ENCODE peak calls at places on chromosomes 5 and 9, in six cellular contexts. T, S, U, K, H and P are unnamed samples.
A peak's percentile ranks its signal among the peaks of the same experiment; 100 is the strongest.

GRCh38 chr5:67381240-67381875 is 184.8 kb upstream of the CD180 start:
- DNase-seq in H (no peak), S (no peak), T (no peak), K (no peak), U (no peak), P (no peak)

GRCh38 chr5:173114536-173114935 is 29.8 kb upstream of the BNIP1 start:
- DNase-seq in T (no peak), K (no peak), S (no peak), U (no peak), H (no peak), P (no peak)

GRCh38 chr5:123422433-123423277 is 548 bp downstream of the CEP120 start:
- DNase-seq in U (peak; percentile 21), S (peak; percentile 12), T (no peak), K (no peak), H (no peak), P (no peak)

GRCh38 chr5:65172486-65173129 is 309.1 kb downstream of the ADAMTS6 start:
- DNase-seq in T (no peak), H (no peak), U (no peak), K (no peak), S (peak; percentile 17), P (no peak)

GRCh38 chr5:31774779-31775178 is 135.8 kb downstream of the PDZD2 start:
- DNase-seq in T (no peak), S (no peak), U (no peak), K (no peak), H (peak; percentile 24), P (no peak)

GRCh38 chr9:29802454-29802853 is 2229.2 kb upstream of the C9orf72 start:
- DNase-seq in K (no peak), U (no peak), H (no peak), T (no peak), S (no peak), P (no peak)

GRCh38 chr5:95759634-95760033 is 28.5 kb downstream of the RHOBTB3 start:
- DNase-seq in T (no peak), H (no peak), U (no peak), K (no peak), S (no peak), P (no peak)

GRCh38 chr5:135308752-135309151 is 90.3 kb downstream of the MACROH2A1 start:
- DNase-seq in T (no peak), U (no peak), H (no peak), S (no peak), K (no peak), P (no peak)

GRCh38 chr5:13143630-13144029 is 800.9 kb downstream of the DNAH5 start:
- DNase-seq in H (no peak), U (no peak), T (no peak), K (no peak), S (no peak), P (no peak)

GRCh38 chr9:98260635-98261034 is 5.2 kb upstream of the TBC1D2 start:
- DNase-seq in K (no peak), T (no peak), S (no peak), U (no peak), H (no peak), P (no peak)

GRCh38 chr9:21995652-21996275 is 1.2 kb downstream of the CDKN2B-AS1 start:
- DNase-seq in K (peak; percentile 73), H (peak; percentile 49), S (peak; percentile 11), U (no peak), T (no peak), P (no peak)

GRCh38 chr5:24492231-24492630 is 152.5 kb downstream of the CDH10 start:
- DNase-seq in S (no peak), U (no peak), K (no peak), H (no peak), T (no peak), P (no peak)

GRCh38 chr9:132794730-132795380 is 83.2 kb downstream of the AK8 start:
- DNase-seq in K (peak; percentile 61), H (no peak), S (no peak), T (no peak), U (no peak), P (no peak)

GRCh38 chr9:73738741-73739530 is 587.3 kb downstream of the ANXA1 start:
- DNase-seq in S (no peak), H (no peak), T (no peak), K (no peak), U (no peak), P (no peak)

GRCh38 chr9:35771943-35772342 is 17.9 kb upstream of the MSMP start:
- DNase-seq in S (no peak), U (no peak), T (no peak), K (no peak), H (no peak), P (no peak)

GRCh38 chr9:91884746-91885687 is 65.0 kb downstream of the ROR2 start:
- DNase-seq in T (no peak), U (no peak), S (no peak), H (no peak), K (no peak), P (no peak)

GRCh38 chr5:122165574-122166021 is 36.3 kb downstream of the ZNF474 start:
- DNase-seq in S (no peak), U (no peak), H (no peak), K (no peak), T (no peak), P (no peak)

GRCh38 chr5:115457985-115458384 is 86.6 kb downstream of the FEM1C start:
- DNase-seq in S (no peak), T (no peak), U (no peak), K (no peak), H (no peak), P (no peak)

GRCh38 chr5:129356846-129357245 is 103.3 kb upstream of the ADAMTS19 start:
- DNase-seq in H (no peak), U (no peak), T (no peak), K (no peak), S (no peak), P (no peak)

GRCh38 chr5:73493421-73493820 is 4.8 kb upstream of the BTF3 start:
- DNase-seq in K (no peak), S (no peak), T (no peak), H (no peak), U (no peak), P (no peak)

GRCh38 chr5:18745988-18746615 is 1111.8 kb downstream of the TAF11L14 start:
- DNase-seq in U (peak; percentile 66), H (no peak), S (peak; percentile 8), T (peak; percentile 8), K (no peak), P (no peak)

GRCh38 chr5:153476767-153477166 is 13.7 kb upstream of the GRIA1 start:
- DNase-seq in T (no peak), U (no peak), H (no peak), S (no peak), K (no peak), P (no peak)

GRCh38 chr5:106656821-106657220 is 1013.9 kb downstream of the EFNA5 start:
- DNase-seq in K (no peak), U (no peak), T (no peak), S (no peak), H (no peak), P (no peak)

GRCh38 chr5:82425591-82425990 is 147.4 kb upstream of the RPS23 start:
- DNase-seq in H (no peak), T (no peak), U (no peak), S (no peak), K (no peak), P (no peak)

GRCh38 chr5:1055896-1056610 is 47.5 kb downstream of the NKD2 start:
- DNase-seq in S (no peak), T (no peak), K (no peak), H (peak; percentile 14), U (no peak), P (no peak)

GRCh38 chr5:38410304-38410990 is 146.0 kb downstream of the LIFR start:
- DNase-seq in K (no peak), H (no peak), U (no peak), S (no peak), T (no peak), P (no peak)

GRCh38 chr5:90932052-90932699 is 373.6 kb downstream of the ADGRV1 start:
- DNase-seq in S (peak; percentile 21), H (no peak), T (no peak), U (peak; percentile 6), K (peak; percentile 61), P (peak; percentile 14)

GRCh38 chr5:179344301-179345178 is 721 bp downstream of the ADAMTS2 start:
- DNase-seq in H (no peak), K (no peak), U (no peak), T (no peak), S (no peak), P (no peak)